ENCODE peak calls at places on chromosomes 1 and 21, in eight cellular contexts. One of them, this sample, is unnamed.

GRCh38 chr1:159916240-159917051 is 8.9 kb downstream of the TAGLN2 start:
- DNase-seq in astrocyte of the cerebellum: no peak
- DNase-seq in psoas muscle: no peak
- DNase-seq in heart right ventricle: no peak
- DNase-seq in mammary epithelial cell: peak
- DNase-seq in AG10803: peak
- DNase-seq in B cell: no peak
- DNase-seq in fibroblast of the aortic adventitia: peak
- DNase-seq in this sample: no peak

GRCh38 chr21:44444286-44444931 is 10.9 kb upstream of the LRRC3 start:
- DNase-seq in astrocyte of the cerebellum: no peak
- DNase-seq in psoas muscle: peak
- DNase-seq in heart right ventricle: peak
- DNase-seq in mammary epithelial cell: no peak
- DNase-seq in AG10803: no peak
- DNase-seq in B cell: peak
- DNase-seq in fibroblast of the aortic adventitia: no peak
- DNase-seq in this sample: no peak

GRCh38 chr21:15761508-15762100 is 31.8 kb downstream of the USP25 start:
- DNase-seq in astrocyte of the cerebellum: no peak
- DNase-seq in psoas muscle: no peak
- DNase-seq in heart right ventricle: no peak
- DNase-seq in mammary epithelial cell: no peak
- DNase-seq in AG10803: no peak
- DNase-seq in B cell: no peak
- DNase-seq in fibroblast of the aortic adventitia: no peak
- DNase-seq in this sample: no peak

GRCh38 chr1:50066806-50067205 is 41.9 kb upstream of the ELAVL4 start:
- DNase-seq in astrocyte of the cerebellum: no peak
- DNase-seq in psoas muscle: no peak
- DNase-seq in heart right ventricle: no peak
- DNase-seq in mammary epithelial cell: no peak
- DNase-seq in AG10803: no peak
- DNase-seq in B cell: no peak
- DNase-seq in fibroblast of the aortic adventitia: no peak
- DNase-seq in this sample: no peak

GRCh38 chr1:214386333-214386732 is 105.4 kb downstream of the SMYD2 start:
- DNase-seq in astrocyte of the cerebellum: no peak
- DNase-seq in psoas muscle: no peak
- DNase-seq in heart right ventricle: no peak
- DNase-seq in mammary epithelial cell: no peak
- DNase-seq in AG10803: no peak
- DNase-seq in B cell: no peak
- DNase-seq in fibroblast of the aortic adventitia: no peak
- DNase-seq in this sample: no peak

GRCh38 chr21:31612889-31613785 is 46.4 kb upstream of the SOD1 start:
- DNase-seq in astrocyte of the cerebellum: no peak
- DNase-seq in psoas muscle: no peak
- DNase-seq in heart right ventricle: no peak
- DNase-seq in mammary epithelial cell: peak
- DNase-seq in AG10803: peak
- DNase-seq in B cell: no peak
- DNase-seq in fibroblast of the aortic adventitia: peak
- DNase-seq in this sample: no peak

GRCh38 chr1:109634292-109634691 is 14.7 kb downstream of the AMPD2 start:
- DNase-seq in astrocyte of the cerebellum: no peak
- DNase-seq in psoas muscle: no peak
- DNase-seq in heart right ventricle: no peak
- DNase-seq in mammary epithelial cell: no peak
- DNase-seq in AG10803: no peak
- DNase-seq in B cell: no peak
- DNase-seq in fibroblast of the aortic adventitia: no peak
- DNase-seq in this sample: no peak

GRCh38 chr1:28456078-28456477 is 49.8 kb upstream of the RCC1 start:
- DNase-seq in astrocyte of the cerebellum: peak
- DNase-seq in psoas muscle: no peak
- DNase-seq in heart right ventricle: no peak
- DNase-seq in mammary epithelial cell: peak
- DNase-seq in AG10803: peak
- DNase-seq in B cell: no peak
- DNase-seq in fibroblast of the aortic adventitia: peak
- DNase-seq in this sample: no peak

GRCh38 chr1:53088616-53089300 is 26.7 kb downstream of the PODN start:
- DNase-seq in astrocyte of the cerebellum: no peak
- DNase-seq in psoas muscle: no peak
- DNase-seq in heart right ventricle: no peak
- DNase-seq in mammary epithelial cell: no peak
- DNase-seq in AG10803: no peak
- DNase-seq in B cell: no peak
- DNase-seq in fibroblast of the aortic adventitia: no peak
- DNase-seq in this sample: no peak

GRCh38 chr1:15950763-15951295 is 25.1 kb downstream of the ZBTB17 start:
- DNase-seq in astrocyte of the cerebellum: no peak
- DNase-seq in psoas muscle: no peak
- DNase-seq in heart right ventricle: no peak
- DNase-seq in mammary epithelial cell: no peak
- DNase-seq in AG10803: peak
- DNase-seq in B cell: peak
- DNase-seq in fibroblast of the aortic adventitia: peak
- DNase-seq in this sample: no peak

GRCh38 chr21:36207577-36208320 is 51.1 kb downstream of the DOP1B start:
- DNase-seq in astrocyte of the cerebellum: peak
- DNase-seq in psoas muscle: no peak
- DNase-seq in heart right ventricle: no peak
- DNase-seq in mammary epithelial cell: peak
- DNase-seq in AG10803: peak
- DNase-seq in B cell: no peak
- DNase-seq in fibroblast of the aortic adventitia: peak
- DNase-seq in this sample: no peak

GRCh38 chr1:14876747-14877146 is 276.8 kb upstream of the TMEM51 start:
- DNase-seq in astrocyte of the cerebellum: no peak
- DNase-seq in psoas muscle: no peak
- DNase-seq in heart right ventricle: no peak
- DNase-seq in mammary epithelial cell: peak
- DNase-seq in AG10803: no peak
- DNase-seq in B cell: no peak
- DNase-seq in fibroblast of the aortic adventitia: no peak
- DNase-seq in this sample: no peak

GRCh38 chr1:56330400-56331026 is 248.8 kb downstream of the PLPP3 start:
- DNase-seq in astrocyte of the cerebellum: peak
- DNase-seq in psoas muscle: no peak
- DNase-seq in heart right ventricle: no peak
- DNase-seq in mammary epithelial cell: peak
- DNase-seq in AG10803: peak
- DNase-seq in B cell: no peak
- DNase-seq in fibroblast of the aortic adventitia: peak
- DNase-seq in this sample: no peak

DNA sequence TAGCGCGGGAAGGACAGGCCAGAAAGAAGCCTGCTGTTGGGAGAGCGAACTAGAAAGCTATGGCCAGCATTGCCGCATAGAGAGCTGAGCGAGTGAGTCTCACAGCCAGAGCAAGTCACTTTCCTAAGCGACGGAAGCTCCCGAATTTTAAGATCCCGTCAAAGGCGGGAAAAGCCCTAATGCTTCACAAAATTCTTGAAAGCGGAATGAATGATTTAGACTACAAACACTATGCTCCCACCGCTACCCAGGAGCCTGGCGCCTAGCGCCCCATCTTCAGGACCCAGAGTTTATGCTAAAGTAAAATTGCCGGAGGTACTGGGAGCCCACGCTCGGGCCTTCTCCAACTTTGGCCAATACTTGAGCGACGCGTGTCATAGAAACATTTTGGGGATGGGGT is 409.9 kb upstream of the ESRRG start:
- DNase-seq in astrocyte of the cerebellum: no peak
- DNase-seq in psoas muscle: no peak
- DNase-seq in heart right ventricle: no peak
- DNase-seq in mammary epithelial cell: no peak
- DNase-seq in AG10803: no peak
- DNase-seq in B cell: no peak
- DNase-seq in fibroblast of the aortic adventitia: no peak
- DNase-seq in this sample: no peak
- TF ChIP-seq CTCF in astrocyte of the cerebellum: no peak
- TF ChIP-seq CTCF in psoas muscle: no peak
- TF ChIP-seq CTCF in heart right ventricle: no peak
- TF ChIP-seq CTCF in mammary epithelial cell: no peak
- TF ChIP-seq CTCF in AG10803: no peak
- TF ChIP-seq CTCF in B cell: no peak
- TF ChIP-seq CTCF in fibroblast of the aortic adventitia: no peak
- TF ChIP-seq CTCF in this sample: no peak

DNA sequence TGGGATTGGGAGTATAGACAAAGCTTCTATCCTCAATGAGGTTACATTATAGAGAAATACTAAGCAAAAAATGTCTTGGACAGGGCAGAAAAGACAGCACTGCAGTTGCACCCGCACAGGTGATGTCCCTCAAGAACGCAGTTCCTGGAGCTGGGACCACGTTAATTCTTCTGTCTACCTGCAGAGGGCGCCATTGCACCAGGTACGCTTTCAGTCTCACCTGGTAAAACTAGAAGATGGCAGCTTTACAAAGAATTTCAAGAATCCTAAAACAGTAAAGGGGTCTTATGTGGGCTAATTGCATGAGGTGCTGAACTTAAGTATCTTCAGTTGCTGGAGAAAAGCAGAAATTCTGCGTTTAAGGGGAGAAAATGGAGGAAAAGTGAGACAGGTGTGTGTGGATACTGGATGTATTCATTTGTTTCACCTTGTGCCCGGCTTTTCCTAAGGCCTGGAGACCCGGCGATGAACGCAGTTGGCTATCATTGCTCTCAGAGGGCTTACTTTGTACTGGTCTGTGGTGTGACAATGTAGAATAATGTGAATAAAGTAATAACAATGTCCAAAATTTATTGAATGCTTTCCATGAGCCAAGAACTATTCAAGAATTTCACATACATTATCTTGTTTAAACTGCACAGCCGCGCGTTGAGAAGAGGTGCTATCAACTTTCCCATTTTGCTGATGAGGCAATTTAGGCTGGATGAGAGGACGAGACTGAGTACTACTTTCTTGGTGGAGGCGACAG is 276.3 kb upstream of the GREM2 start:
- DNase-seq in astrocyte of the cerebellum: no peak
- DNase-seq in psoas muscle: no peak
- DNase-seq in heart right ventricle: no peak
- DNase-seq in mammary epithelial cell: peak
- DNase-seq in AG10803: no peak
- DNase-seq in B cell: no peak
- DNase-seq in fibroblast of the aortic adventitia: no peak
- DNase-seq in this sample: no peak
- TF ChIP-seq CTCF in astrocyte of the cerebellum: peak
- TF ChIP-seq CTCF in psoas muscle: no peak
- TF ChIP-seq CTCF in heart right ventricle: no peak
- TF ChIP-seq CTCF in mammary epithelial cell: peak
- TF ChIP-seq CTCF in AG10803: peak
- TF ChIP-seq CTCF in B cell: peak
- TF ChIP-seq CTCF in fibroblast of the aortic adventitia: peak
- TF ChIP-seq CTCF in this sample: no peak

DNA sequence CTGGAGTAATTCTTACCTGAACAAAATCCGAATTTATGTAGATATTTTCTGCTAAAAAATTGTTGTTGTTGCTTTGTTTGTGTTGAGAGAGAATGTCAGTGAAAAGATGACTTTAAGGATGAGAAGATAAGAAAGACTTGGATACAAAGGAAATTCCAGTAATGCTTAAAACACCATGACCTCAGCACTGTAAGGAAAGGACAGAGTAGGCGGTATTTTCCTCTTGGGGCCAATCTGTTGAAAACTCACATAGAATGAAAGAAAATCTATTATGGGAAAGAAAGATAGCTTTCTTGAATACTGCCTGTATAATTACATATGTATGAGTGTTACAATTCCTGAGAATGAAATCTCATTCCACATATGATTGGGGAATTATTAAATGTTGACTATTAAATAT is 49.9 kb upstream of the LMO4 start:
- DNase-seq in astrocyte of the cerebellum: no peak
- DNase-seq in psoas muscle: no peak
- DNase-seq in heart right ventricle: no peak
- DNase-seq in mammary epithelial cell: no peak
- DNase-seq in AG10803: peak
- DNase-seq in B cell: no peak
- DNase-seq in fibroblast of the aortic adventitia: peak
- DNase-seq in this sample: no peak
- TF ChIP-seq CTCF in astrocyte of the cerebellum: no peak
- TF ChIP-seq CTCF in psoas muscle: no peak
- TF ChIP-seq CTCF in heart right ventricle: no peak
- TF ChIP-seq CTCF in mammary epithelial cell: no peak
- TF ChIP-seq CTCF in AG10803: no peak
- TF ChIP-seq CTCF in B cell: no peak
- TF ChIP-seq CTCF in fibroblast of the aortic adventitia: no peak
- TF ChIP-seq CTCF in this sample: no peak

GRCh38 chr1:2053217-2053616 is 3.0 kb downstream of the PRKCZ start:
- DNase-seq in astrocyte of the cerebellum: no peak
- DNase-seq in psoas muscle: no peak
- DNase-seq in heart right ventricle: peak
- DNase-seq in mammary epithelial cell: no peak
- DNase-seq in AG10803: no peak
- DNase-seq in B cell: no peak
- DNase-seq in fibroblast of the aortic adventitia: no peak
- DNase-seq in this sample: no peak

GRCh38 chr1:2054560-2054959 is 4.3 kb downstream of the PRKCZ start:
- DNase-seq in astrocyte of the cerebellum: no peak
- DNase-seq in psoas muscle: no peak
- DNase-seq in heart right ventricle: peak
- DNase-seq in mammary epithelial cell: no peak
- DNase-seq in AG10803: no peak
- DNase-seq in B cell: no peak
- DNase-seq in fibroblast of the aortic adventitia: no peak
- DNase-seq in this sample: no peak

GRCh38 chr1:2056955-2057590 is 6.9 kb downstream of the PRKCZ start:
- DNase-seq in astrocyte of the cerebellum: no peak
- DNase-seq in psoas muscle: no peak
- DNase-seq in heart right ventricle: peak
- DNase-seq in mammary epithelial cell: no peak
- DNase-seq in AG10803: no peak
- DNase-seq in B cell: no peak
- DNase-seq in fibroblast of the aortic adventitia: no peak
- DNase-seq in this sample: no peak

GRCh38 chr1:2053784-2054376 is 3.7 kb downstream of the PRKCZ start:
- DNase-seq in astrocyte of the cerebellum: no peak
- DNase-seq in psoas muscle: no peak
- DNase-seq in heart right ventricle: peak
- DNase-seq in mammary epithelial cell: no peak
- DNase-seq in AG10803: no peak
- DNase-seq in B cell: no peak
- DNase-seq in fibroblast of the aortic adventitia: no peak
- DNase-seq in this sample: no peak

DNA sequence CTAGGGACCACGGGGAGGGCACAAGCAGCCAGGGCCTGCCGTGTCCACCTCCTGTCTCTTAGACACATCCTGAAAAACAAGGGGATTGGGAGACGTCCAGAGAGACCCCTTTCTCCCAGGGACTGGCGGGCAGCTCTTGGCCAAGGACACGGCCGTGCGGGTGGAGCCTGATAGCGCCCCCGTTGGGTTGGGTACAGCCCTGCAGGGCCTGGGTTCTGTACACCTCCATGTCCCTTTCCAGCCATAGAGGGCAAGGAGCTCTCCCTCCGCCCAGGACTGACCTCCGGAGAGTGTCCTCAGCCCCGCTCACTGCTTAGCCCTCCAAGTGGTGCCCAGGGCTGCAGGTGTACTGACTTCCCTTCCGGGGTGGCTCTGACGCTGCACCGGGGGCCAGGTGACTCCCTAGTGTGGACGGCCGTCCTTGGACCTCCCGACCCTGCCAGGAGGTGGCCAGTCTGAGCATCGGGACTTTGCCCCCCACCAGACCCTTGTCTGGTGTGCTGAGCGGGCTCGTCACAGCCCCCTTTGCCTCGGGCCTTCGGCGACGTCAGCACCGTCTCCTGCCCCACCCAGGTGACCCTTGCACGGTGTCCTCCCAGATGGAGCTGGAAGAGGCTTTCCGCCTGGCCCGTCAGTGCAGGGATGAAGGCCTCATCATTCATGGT is 5.8 kb downstream of the PRKCZ start:
- DNase-seq in astrocyte of the cerebellum: no peak
- DNase-seq in psoas muscle: no peak
- DNase-seq in heart right ventricle: peak
- DNase-seq in mammary epithelial cell: no peak
- DNase-seq in AG10803: no peak
- DNase-seq in B cell: no peak
- DNase-seq in fibroblast of the aortic adventitia: no peak
- DNase-seq in this sample: no peak
- TF ChIP-seq CTCF in astrocyte of the cerebellum: no peak
- TF ChIP-seq CTCF in psoas muscle: no peak
- TF ChIP-seq CTCF in heart right ventricle: no peak
- TF ChIP-seq CTCF in mammary epithelial cell: peak
- TF ChIP-seq CTCF in AG10803: no peak
- TF ChIP-seq CTCF in B cell: no peak
- TF ChIP-seq CTCF in fibroblast of the aortic adventitia: no peak
- TF ChIP-seq CTCF in this sample: no peak